ENCODE peak calls at places on chromosomes 2 and 18, in five cellular contexts. Z, E, N, V and G are unnamed samples. For H3K4me1, the result is how much of the 10 kb centered on the place peaks cover.

GRCh38 chr18:32042337-32042736 is 23.7 kb downstream of the RNF125 start:
- DNase-seq in Z (no peak), E (no peak), N (no peak), V (no peak), G (no peak)

GRCh38 chr2:182650704-182651103 is 65.4 kb upstream of the DNAJC10 start:
- DNase-seq in Z (no peak), E (no peak), N (no peak), V (peak), G (no peak)

GRCh38 chr2:9303528-9304225 is 97.1 kb downstream of the ASAP2 start:
- DNase-seq in Z (no peak), E (no peak), N (no peak), V (no peak), G (no peak)

GRCh38 chr2:80546766-80547165 is 242.2 kb upstream of the LRRTM1 start:
- DNase-seq in Z (no peak), E (no peak), N (no peak), V (no peak), G (no peak)

GRCh38 chr2:232928564-232929302 is 58.7 kb downstream of the SNORC start:
- DNase-seq in Z (no peak), E (no peak), N (no peak), V (no peak), G (no peak)

GRCh38 chr2:108967757-108968156 is 21.3 kb downstream of the EDAR start:
- DNase-seq in Z (no peak), E (no peak), N (no peak), V (no peak), G (no peak)

GRCh38 chr2:200788129-200788718 is 23.5 kb upstream of the BZW1 start:
- DNase-seq in Z (no peak), E (no peak), N (no peak), V (no peak), G (no peak)

GRCh38 chr2:209367091-209367747 is 56.6 kb upstream of the MAP2 start:
- DNase-seq in Z (no peak), E (no peak), N (no peak), V (no peak), G (no peak)

GRCh38 chr18:4455113-4455811 is at the start of gene DLGAP1:
- DNase-seq in Z (peak), E (peak), N (peak), V (no peak), G (no peak)

GRCh38 chr2:46098606-46099005 is 198.6 kb upstream of the EPAS1 start:
- DNase-seq in Z (no peak), E (no peak), N (no peak), V (peak), G (no peak)

GRCh38 chr2:217653240-217653639 is 349.6 kb downstream of the TNS1 start:
- DNase-seq in Z (no peak), E (peak), N (peak), V (peak), G (no peak)

GRCh38 chr2:8388779-8389178 is 293.1 kb upstream of the ID2 start:
- DNase-seq in Z (no peak), E (no peak), N (no peak), V (no peak), G (peak)

GRCh38 chr2:85843543-85843942 is 45.2 kb downstream of the ST3GAL5 start:
- DNase-seq in Z (no peak), E (no peak), N (no peak), V (peak), G (peak)

GRCh38 chr2:241728627-241729026 is 5.8 kb upstream of the D2HGDH start:
- DNase-seq in Z (no peak), E (no peak), N (no peak), V (no peak), G (no peak)

GRCh38 chr2:213022987-213023386 is 128.4 kb downstream of the IKZF2 start:
- DNase-seq in Z (no peak), E (no peak), N (no peak), V (no peak), G (no peak)

GRCh38 chr2:3535794-3536681 is 16.7 kb upstream of the ADI1 start:
- DNase-seq in Z (peak), E (peak), N (peak), V (no peak), G (no peak)

GRCh38 chr2:145085616-145086015 is 565.7 kb upstream of the ZEB2 start:
- DNase-seq in Z (no peak), E (no peak), N (no peak), V (no peak), G (no peak)

GRCh38 chr2:118661184-118661583 is 186.3 kb downstream of the EN1 start:
- DNase-seq in Z (no peak), E (no peak), N (no peak), V (no peak), G (peak)

GRCh38 chr2:80102026-80102425 is 202.5 kb downstream of the LRRTM1 start:
- DNase-seq in Z (no peak), E (no peak), N (no peak), V (no peak), G (no peak)

GRCh38 chr18:55510809-55511208 is 77.2 kb downstream of the TCF4 start:
- DNase-seq in Z (no peak), E (no peak), N (no peak), V (no peak), G (no peak)

GRCh38 chr2:128179461-128179755 is 88.4 kb downstream of the UGGT1 start:
- DNase-seq in Z (no peak), E (no peak), N (no peak), V (no peak), G (no peak)

GRCh38 chr2:109351164-109351756 is 222.3 kb downstream of the SH3RF3 start:
- DNase-seq in Z (peak), E (peak), N (peak), V (no peak), G (peak)

GRCh38 chr2:36461039-36461681 is 105.6 kb downstream of the CRIM1 start:
- DNase-seq in Z (no peak), E (no peak), N (no peak), V (peak), G (peak)

GRCh38 chr2:98607741-98608117 is 583 bp downstream of the COA5 start:
- DNase-seq in Z (no peak), E (no peak), N (no peak), V (no peak), G (no peak)

GRCh38 chr2:118003396-118003824 is 10.5 kb downstream of the CCDC93 start:
- DNase-seq in Z (peak), E (peak), N (peak), V (peak), G (no peak)

GRCh38 chr2:222877556-222878278 is 16.9 kb downstream of the ACSL3 start:
- DNase-seq in Z (no peak), E (no peak), N (no peak), V (no peak), G (no peak)

GRCh38 chr2:192013211-192013610 is 166.3 kb upstream of the CAVIN2 start:
- DNase-seq in Z (no peak), E (no peak), N (no peak), V (no peak), G (no peak)

GRCh38 chr18:2963048-2963447 is 49.9 kb downstream of the LPIN2 start:
- DNase-seq in Z (no peak), E (no peak), N (no peak), V (no peak), G (no peak)

GRCh38 chr18:79242246-79242645 is 153.5 kb upstream of the NFATC1 start:
- DNase-seq in Z (no peak), E (no peak), N (no peak), V (no peak), G (no peak)

GRCh38 chr2:134718095-134718955 is 475 bp downstream of the TMEM163 start:
- DNase-seq in Z (peak), E (peak), N (no peak), V (no peak), G (peak)

GRCh38 chr2:147490612-147491261 is 354.1 kb upstream of the ACVR2A start:
- DNase-seq in Z (no peak), E (no peak), N (no peak), V (no peak), G (no peak)

GRCh38 chr18:31680836-31681568 is 3.4 kb downstream of the B4GALT6 start:
- DNase-seq in Z (no peak), E (no peak), N (no peak), V (peak), G (no peak)

GRCh38 chr2:6412533-6413085 is 453.1 kb downstream of the CMPK2 start:
- DNase-seq in Z (no peak), E (no peak), N (no peak), V (no peak), G (no peak)

GRCh38 chr2:164913011-164913410 is 42.3 kb downstream of the SLC38A11 start:
- DNase-seq in Z (no peak), E (no peak), N (no peak), V (no peak), G (no peak)

GRCh38 chr2:56130463-56131070 is 53.2 kb upstream of the CCDC85A start:
- DNase-seq in Z (no peak), E (no peak), N (no peak), V (peak), G (no peak)

GRCh38 chr2:48525269-48525943 is 4.5 kb upstream of the STON1 start:
- DNase-seq in Z (no peak), E (no peak), N (no peak), V (no peak), G (no peak)

GRCh38 chr2:230417436-230417835 is 1.4 kb downstream of the SP100 start:
- DNase-seq in Z (no peak), E (no peak), N (no peak), V (no peak), G (no peak)
- H3K4me1 ChIP-seq in Z (half or more), E (under half), N (under half), V (under half), G (half or more)

GRCh38 chr2:126700677-126701076 is 44.7 kb downstream of the GYPC start:
- DNase-seq in Z (no peak), E (no peak), N (no peak), V (no peak), G (no peak)
- TF ChIP-seq EP300 in Z (no peak), E (no peak), N (no peak), V (no peak), G (no peak)

GRCh38 chr2:32532961-32533360 is 94.9 kb upstream of the TTC27 start:
- DNase-seq in Z (no peak), E (no peak), N (no peak), V (no peak), G (no peak)

DNA sequence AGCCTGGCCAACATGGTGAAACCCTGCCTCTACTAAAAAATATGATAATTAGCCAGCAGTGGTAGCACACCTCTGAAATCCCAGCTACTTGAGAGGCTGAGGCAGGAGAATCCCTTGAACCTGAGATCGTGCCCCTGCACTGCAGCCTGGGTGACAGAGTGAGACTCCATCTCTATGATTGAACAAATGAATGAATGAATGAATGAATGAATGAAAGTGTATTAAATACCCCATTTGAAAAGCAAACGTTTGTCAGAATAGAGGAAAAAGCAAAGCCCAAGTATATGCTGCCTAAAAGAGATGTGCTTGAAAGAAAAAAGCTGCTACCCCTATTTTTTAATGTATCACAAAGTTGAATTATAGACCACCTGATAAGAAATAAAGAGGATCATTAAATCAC is 89.1 kb upstream of the TTC27 start:
- DNase-seq in Z (no peak), E (no peak), N (no peak), V (no peak), G (no peak)
- H3K4me1 ChIP-seq in Z (under half), E (under half), N (under half), V (under half), G (under half)

DNA sequence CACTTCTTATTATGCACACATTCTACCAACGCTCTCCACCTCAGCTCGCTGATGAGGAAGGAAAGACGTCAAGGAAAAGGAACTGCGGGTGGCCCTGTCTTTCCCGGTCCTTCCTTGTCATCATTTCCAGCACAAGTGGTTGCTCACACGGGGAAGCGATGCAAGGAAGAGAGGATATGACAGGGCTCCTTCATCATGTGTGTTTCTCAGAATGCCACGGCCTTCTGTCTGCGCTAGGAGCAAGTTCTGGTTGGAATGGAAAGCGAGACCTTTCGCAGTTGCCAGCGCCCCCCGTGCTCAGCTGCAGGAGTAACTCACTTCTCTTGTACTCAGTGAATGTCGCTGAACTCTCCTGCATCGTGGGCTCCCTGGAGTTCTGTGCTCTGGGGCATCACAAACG is 191.8 kb upstream of the GLI2 start:
- DNase-seq in Z (no peak), E (no peak), N (no peak), V (no peak), G (no peak)
- TF ChIP-seq EP300 in Z (peak), E (peak), N (no peak), V (no peak), G (peak)

GRCh38 chr18:58654896-58655614 is 16.2 kb upstream of the MALT1 start:
- DNase-seq in Z (no peak), E (no peak), N (no peak), V (no peak), G (no peak)

GRCh38 chr18:58659691-58660090 is 11.6 kb upstream of the MALT1 start:
- DNase-seq in Z (no peak), E (no peak), N (no peak), V (no peak), G (peak)

GRCh38 chr18:58660915-58661314 is 10.3 kb upstream of the MALT1 start:
- DNase-seq in Z (no peak), E (no peak), N (no peak), V (no peak), G (peak)

GRCh38 chr18:58657081-58657480 is 14.2 kb upstream of the MALT1 start:
- DNase-seq in Z (no peak), E (no peak), N (no peak), V (no peak), G (peak)

GRCh38 chr18:58657494-58657893 is 13.8 kb upstream of the MALT1 start:
- DNase-seq in Z (no peak), E (no peak), N (no peak), V (no peak), G (peak)
- H3K4me1 ChIP-seq in Z (under half), E (under half), N (under half), V (under half), G (under half)